ENCODE peak calls at places on chromosome 14, in five cellular contexts. S, G, B, V and O are unnamed samples.

GRCh38 chr14:56342419-56342901 is 224.2 kb downstream of the PELI2 start:
- DNase-seq in S (no peak), V (no peak), B (no peak), G (peak), O (no peak)

GRCh38 chr14:106442857-106443256 is 916.5 kb downstream of the TMEM121 start:
- DNase-seq in G (no peak), S (no peak), V (no peak), B (no peak), O (no peak)

GRCh38 chr14:94423465-94424056 is 29.0 kb downstream of the SERPINA11 start:
- DNase-seq in B (peak), G (peak), S (peak), V (peak), O (peak)

GRCh38 chr14:34201909-34202622 is 251.2 kb upstream of the EGLN3 start:
- DNase-seq in B (no peak), G (no peak), S (no peak), V (no peak), O (no peak)

GRCh38 chr14:35438910-35439713 is 34.6 kb upstream of the NFKBIA start:
- DNase-seq in S (peak), V (peak), G (no peak), B (no peak), O (peak)

GRCh38 chr14:105474478-105475268 is at the start of gene CRIP2:
- DNase-seq in V (no peak), G (peak), B (peak), S (peak), O (no peak)

GRCh38 chr14:45680531-45680930 is 427.5 kb upstream of the MIS18BP1 start:
- DNase-seq in S (no peak), G (no peak), V (no peak), B (no peak), O (no peak)

GRCh38 chr14:67137744-67138371 is 51.4 kb upstream of the GARIN2 start:
- DNase-seq in B (no peak), S (peak), V (no peak), G (peak), O (no peak)

GRCh38 chr14:77359626-77360025 is 17.3 kb downstream of the TMED8 start:
- DNase-seq in G (no peak), V (no peak), S (no peak), B (no peak), O (no peak)

GRCh38 chr14:90579088-90579487 is 182.3 kb downstream of the CALM1 start:
- DNase-seq in G (no peak), B (no peak), S (no peak), V (no peak), O (no peak)

GRCh38 chr14:68099348-68100045 is 279.9 kb downstream of the RAD51B start:
- DNase-seq in B (no peak), G (no peak), S (no peak), V (no peak), O (no peak)

GRCh38 chr14:56331815-56332214 is 213.6 kb downstream of the PELI2 start:
- DNase-seq in G (peak), V (no peak), B (no peak), S (no peak), O (no peak)

GRCh38 chr14:31749275-31749674 is 188.1 kb downstream of the NUBPL start:
- DNase-seq in S (no peak), B (no peak), V (no peak), G (no peak), O (no peak)

GRCh38 chr14:105067140-105067968 is 2.1 kb upstream of the GPR132 start:
- DNase-seq in V (no peak), S (no peak), G (peak), B (no peak), O (peak)

GRCh38 chr14:78967111-78967809 is 797.1 kb downstream of the NRXN3 start:
- DNase-seq in G (peak), B (no peak), V (no peak), S (no peak), O (no peak)

GRCh38 chr14:68924392-68925158 is 54.5 kb downstream of the ACTN1 start:
- DNase-seq in V (peak), B (no peak), S (no peak), G (no peak), O (no peak)

DNA sequence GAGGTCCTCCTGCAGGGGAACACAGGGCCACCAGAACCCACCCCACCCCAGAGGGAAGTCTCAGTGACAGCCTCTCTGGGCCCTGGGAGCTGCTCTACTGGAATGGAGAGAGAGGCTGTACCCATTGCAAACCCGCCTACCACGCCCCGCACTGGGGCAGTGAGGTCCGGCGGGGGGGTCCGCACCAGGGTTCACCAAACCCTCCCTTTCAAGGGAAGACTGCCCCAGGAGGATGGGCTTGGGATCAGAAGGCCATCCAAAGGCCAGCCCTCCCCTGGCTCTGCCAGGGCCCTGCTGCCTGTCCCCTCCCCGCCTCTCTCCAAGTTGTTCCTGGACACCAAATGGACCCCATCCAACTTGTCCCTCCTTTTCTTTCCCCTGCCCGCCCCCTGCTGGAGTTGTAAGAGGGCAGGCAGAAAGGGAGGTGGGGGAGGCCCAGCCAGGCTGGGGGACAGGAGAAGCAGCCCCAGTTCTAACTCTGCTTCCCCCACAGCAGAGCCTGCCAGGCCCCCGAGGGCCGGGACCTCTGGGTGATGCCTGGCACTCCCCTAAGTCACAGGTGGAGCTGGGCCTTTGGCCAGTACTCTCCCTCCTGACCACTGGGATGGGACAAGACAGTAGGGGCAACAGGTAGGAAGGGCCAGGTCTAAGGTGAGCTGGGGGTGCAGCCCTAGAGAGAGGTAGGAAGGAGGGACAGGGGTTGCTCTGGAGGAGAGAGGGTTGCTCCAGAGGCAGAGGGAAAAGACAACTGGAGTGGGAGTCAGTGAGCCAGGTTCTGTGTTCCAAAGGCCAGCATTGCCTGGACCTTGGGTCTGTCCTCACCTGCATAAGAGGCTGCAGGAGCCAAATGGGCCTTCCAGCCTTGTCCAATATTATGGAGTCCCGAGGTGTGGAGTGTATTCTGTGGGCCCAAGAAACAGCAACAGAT is 3.2 kb upstream of the DIO3 start:
- DNase-seq in G (no peak), B (no peak), V (peak), S (peak), O (no peak)
- H3K4me3 ChIP-seq in G (no peak), B (no peak), V (no peak), S (no peak), O (no peak)

GRCh38 chr14:96255501-96256366 is at the start of gene BDKRB1:
- DNase-seq in G (peak), B (no peak), V (no peak), S (no peak), O (no peak)
- TF ChIP-seq BHLHE40 in G (no peak), B (no peak), V (no peak), S (no peak), O (no peak)

GRCh38 chr14:53620325-53620716 is 336.3 kb downstream of the BMP4 start:
- DNase-seq in V (no peak), S (no peak), B (no peak), G (peak), O (no peak)

GRCh38 chr14:53619625-53620324 is 336.9 kb downstream of the BMP4 start:
- DNase-seq in B (no peak), S (no peak), V (no peak), G (peak), O (no peak)

GRCh38 chr14:53610947-53611346 is 345.7 kb downstream of the BMP4 start:
- DNase-seq in V (peak), S (no peak), G (no peak), B (no peak), O (no peak)

GRCh38 chr14:53613404-53614253 is 343.0 kb downstream of the BMP4 start:
- DNase-seq in G (peak), V (peak), B (no peak), S (peak), O (peak)

DNA sequence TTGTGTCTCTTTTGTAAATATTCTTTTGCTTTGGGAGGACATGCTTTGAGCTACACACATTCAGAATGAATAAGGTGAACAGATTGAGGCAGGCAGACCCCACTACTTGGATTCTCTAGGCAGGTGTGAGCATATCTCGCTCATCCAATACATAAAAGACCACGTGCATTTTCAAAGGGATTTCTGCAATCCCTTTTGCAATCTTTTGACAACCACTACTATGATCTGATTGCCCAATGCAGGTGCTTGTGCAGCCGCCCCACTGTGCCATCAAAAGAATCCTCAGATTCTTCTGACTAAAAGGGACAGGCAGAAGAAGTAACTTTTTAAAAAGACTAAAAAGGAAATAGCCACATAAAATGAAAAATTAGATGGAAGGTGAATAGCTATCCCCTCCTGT is 341.4 kb downstream of the BMP4 start:
- DNase-seq in V (peak), B (no peak), S (no peak), G (no peak), O (no peak)
- H3K4me3 ChIP-seq in V (no peak), B (no peak), S (no peak), G (no peak), O (no peak)

GRCh38 chr14:62443796-62444195 is 601.5 kb downstream of the KCNH5 start:
- DNase-seq in V (no peak), G (peak), B (no peak), S (no peak), O (no peak)
- TF ChIP-seq BHLHE40 in V (no peak), G (no peak), B (no peak), S (no peak), O (no peak)

GRCh38 chr14:70014696-70015095 is 135.5 kb downstream of the SMOC1 start:
- DNase-seq in G (no peak), S (no peak), V (no peak), B (no peak), O (no peak)

GRCh38 chr14:70020350-70021170 is 141.3 kb downstream of the SMOC1 start:
- DNase-seq in S (no peak), B (no peak), V (no peak), G (peak), O (no peak)

GRCh38 chr14:70018246-70018645 is 139.0 kb downstream of the SMOC1 start:
- DNase-seq in B (no peak), S (no peak), G (peak), V (no peak), O (no peak)

GRCh38 chr14:70021548-70021947 is 142.3 kb downstream of the SMOC1 start:
- DNase-seq in B (no peak), S (no peak), V (no peak), G (no peak), O (no peak)

GRCh38 chr14:70018713-70019201 is 139.5 kb downstream of the SMOC1 start:
- DNase-seq in S (no peak), G (peak), B (no peak), V (no peak), O (no peak)
- H3K4me3 ChIP-seq in S (no peak), G (no peak), B (no peak), V (no peak), O (no peak)

DNA sequence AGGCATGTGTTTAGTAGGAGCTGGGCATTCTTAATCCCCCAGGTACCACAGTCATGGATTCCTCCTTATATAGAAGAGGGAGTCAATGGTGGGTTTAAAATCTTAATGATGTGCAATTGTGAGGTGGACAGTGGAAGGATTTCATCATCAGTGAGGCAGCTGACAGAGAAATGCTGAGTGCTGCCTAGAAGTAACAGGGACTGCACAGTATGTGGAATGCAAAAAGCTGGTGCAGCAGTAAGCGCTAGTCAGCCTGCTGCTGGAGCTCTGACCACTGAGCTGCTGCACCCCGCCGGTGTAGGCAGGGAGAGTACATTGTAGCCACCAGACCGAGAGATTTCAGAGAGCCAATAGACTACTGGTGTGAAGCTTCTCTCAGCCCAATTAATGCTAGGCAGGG is 80.5 kb upstream of the DACT1 start:
- DNase-seq in G (peak), S (no peak), V (no peak), B (no peak), O (no peak)
- TF ChIP-seq BHLHE40 in G (no peak), S (no peak), V (no peak), B (no peak), O (no peak)

GRCh38 chr14:50871223-50871622 is 630 bp upstream of the ABHD12B start:
- DNase-seq in G (no peak), V (no peak), B (no peak), S (no peak), O (no peak)

GRCh38 chr14:50874842-50875241 is 3.0 kb downstream of the ABHD12B start:
- DNase-seq in V (peak), G (no peak), B (no peak), S (no peak), O (no peak)

GRCh38 chr14:50875359-50876090 is 3.7 kb downstream of the ABHD12B start:
- DNase-seq in V (peak), G (peak), B (no peak), S (no peak), O (peak)

GRCh38 chr14:50871914-50872732 is at the start of gene ABHD12B:
- DNase-seq in V (no peak), B (no peak), G (no peak), S (no peak), O (no peak)
- H3K4me3 ChIP-seq in V (no peak), B (no peak), G (peak), S (no peak), O (no peak)